ENCODE peak calls at places on chromosomes 7 and 10, in six cellular contexts. F is A549, J is K562, L is HepG2, C is H1, M is endothelial cell of umbilical vein. D is an unnamed sample.

GRCh38 chr7:90645784-90646183 is 49.7 kb downstream of the CDK14 start:
- DNase-seq in F (no peak), J (no peak), L (no peak), C (no peak), M (no peak), D (no peak)

GRCh38 chr10:32446701-32447406 is 914 bp downstream of the CCDC7 start:
- DNase-seq in F (peak; percentile 5), J (peak; percentile 19), L (no peak), C (no peak), M (peak; percentile 29), D (no peak)

GRCh38 chr10:34916368-34916767 is 101.3 kb upstream of the PARD3 start:
- DNase-seq in F (no peak), J (no peak), L (no peak), C (no peak), M (no peak), D (no peak)

GRCh38 chr7:158350166-158350900 is 237.3 kb downstream of the PTPRN2 start:
- DNase-seq in F (no peak), J (no peak), L (no peak), C (no peak), M (no peak), D (no peak)

GRCh38 chr10:119342017-119342734 is 134.8 kb downstream of the GRK5 start:
- DNase-seq in F (no peak), J (no peak), L (no peak), C (no peak), M (no peak), D (no peak)

GRCh38 chr7:139075031-139075652 is 34.4 kb downstream of the ZC3HAV1 start:
- DNase-seq in F (peak; percentile 71), J (peak; percentile 76), L (peak; percentile 68), C (peak; percentile 67), M (peak; percentile 81), D (peak; percentile 53)

GRCh38 chr7:94449151-94449725 is 54.5 kb downstream of the COL1A2 start:
- DNase-seq in F (peak; percentile 28), J (peak; percentile 21), L (peak; percentile 45), C (no peak), M (peak; percentile 51), D (no peak)

GRCh38 chr10:50464004-50464409 is 159.7 kb downstream of the SGMS1 start:
- DNase-seq in F (no peak), J (no peak), L (no peak), C (no peak), M (no peak), D (no peak)

GRCh38 chr10:97499561-97500296 is 1.0 kb downstream of the UBTD1 start:
- DNase-seq in F (peak; percentile 17), J (no peak), L (no peak), C (no peak), M (peak; percentile 57), D (no peak)

GRCh38 chr7:50685445-50686070 is 97.1 kb downstream of the GRB10 start:
- DNase-seq in F (no peak), J (no peak), L (no peak), C (no peak), M (no peak), D (no peak)

GRCh38 chr7:150335101-150335773 is 6.2 kb downstream of the RARRES2 start:
- DNase-seq in F (no peak), J (peak; percentile 14), L (no peak), C (no peak), M (no peak), D (peak; percentile 64)

GRCh38 chr7:98252655-98253054 is 623 bp upstream of the TECPR1 start:
- DNase-seq in F (no peak), J (no peak), L (no peak), C (no peak), M (no peak), D (no peak)

GRCh38 chr7:24378871-24379608 is 95.0 kb downstream of the NPY start:
- DNase-seq in F (peak; percentile 18), J (no peak), L (no peak), C (no peak), M (no peak), D (no peak)

GRCh38 chr10:22658745-22659410 is 55.5 kb downstream of the PIP4K2A start:
- DNase-seq in F (no peak), J (no peak), L (peak; percentile 3), C (no peak), M (no peak), D (no peak)

GRCh38 chr7:134186022-134186421 is 58.9 kb downstream of the LRGUK start:
- DNase-seq in F (no peak), J (no peak), L (no peak), C (no peak), M (no peak), D (no peak)

GRCh38 chr10:123093489-123093888 is 42.3 kb upstream of the HMX3 start:
- DNase-seq in F (no peak), J (no peak), L (no peak), C (no peak), M (no peak), D (no peak)

GRCh38 chr7:108363659-108364058 is 92.6 kb downstream of the NRCAM start:
- DNase-seq in F (no peak), J (no peak), L (no peak), C (no peak), M (no peak), D (no peak)

GRCh38 chr10:75137533-75138438 is 26.3 kb downstream of the SAMD8 start:
- DNase-seq in F (peak; percentile 44), J (peak; percentile 71), L (no peak), C (no peak), M (peak; percentile 41), D (no peak)

GRCh38 chr7:43872401-43873165 is 3.3 kb upstream of the MRPS24 start:
- DNase-seq in F (no peak), J (peak; percentile 34), L (no peak), C (peak; percentile 50), M (no peak), D (no peak)

GRCh38 chr10:72952901-72953223 is 1.7 kb downstream of the PLA2G12B start:
- DNase-seq in F (no peak), J (no peak), L (peak; percentile 71), C (no peak), M (no peak), D (no peak)

GRCh38 chr10:25064401-25064800 is 48.0 kb downstream of the THNSL1 start:
- DNase-seq in F (no peak), J (no peak), L (no peak), C (no peak), M (no peak), D (no peak)
- TF ChIP-seq JUN in F (no peak), J (no peak), L (no peak), C (no peak), M (no peak), D (no peak)

GRCh38 chr10:9656386-9656785 is 1361.3 kb upstream of the CELF2 start:
- DNase-seq in F (no peak), J (no peak), L (no peak), C (no peak), M (no peak), D (no peak)
- TF ChIP-seq JUN in F (no peak), J (no peak), L (no peak), C (no peak), M (no peak), D (no peak)

GRCh38 chr7:129160161-129160911 is 15.8 kb downstream of the TSPAN33 start:
- DNase-seq in F (no peak), J (no peak), L (no peak), C (no peak), M (no peak), D (peak; percentile 35)
- TF ChIP-seq JUN in F (no peak), J (no peak), L (no peak), C (no peak), M (no peak), D (no peak)

GRCh38 chr10:110005716-110006115 is 2.1 kb upstream of the ADD3 start:
- DNase-seq in F (no peak), J (no peak), L (peak; percentile 35), C (no peak), M (no peak), D (no peak)
- TF ChIP-seq JUN in F (no peak), J (no peak), L (no peak), C (no peak), M (no peak), D (no peak)